ENCODE peak calls at places on chromosomes 7 and 10, in seven cellular contexts. T is SK-N-SH, D is GM12892, C is H1, U is K562, Y is HepG2, B is GM12878. J is an unnamed sample.

GRCh38 chr10:50613726-50614443 is 9.9 kb downstream of the SGMS1 start:
- DNase-seq in T (no peak), D (no peak), C (no peak), U (no peak), Y (no peak), B (no peak), J (no peak)

GRCh38 chr7:134712196-134712595 is 65.5 kb downstream of the BPGM start:
- DNase-seq in T (no peak), D (no peak), C (no peak), U (no peak), Y (no peak), B (no peak), J (no peak)

GRCh38 chr7:151822541-151823181 is 54.3 kb downstream of the PRKAG2 start:
- DNase-seq in T (no peak), D (no peak), C (no peak), U (no peak), Y (no peak), B (no peak), J (no peak)

GRCh38 chr7:106542550-106543220 is 118.3 kb downstream of the CCDC71L start:
- DNase-seq in T (peak), D (peak), C (no peak), U (peak), Y (peak), B (peak), J (peak)

GRCh38 chr7:15685358-15686181 is 913 bp downstream of the MEOX2 start:
- DNase-seq in T (peak), D (no peak), C (peak), U (no peak), Y (no peak), B (no peak), J (no peak)

GRCh38 chr7:130926021-130926691 is 192.1 kb upstream of the KLF14 start:
- DNase-seq in T (no peak), D (no peak), C (no peak), U (no peak), Y (peak), B (no peak), J (no peak)

GRCh38 chr7:64876792-64877713 is 26.0 kb upstream of the ZNF273 start:
- DNase-seq in T (peak), D (peak), C (peak), U (no peak), Y (no peak), B (no peak), J (no peak)

GRCh38 chr7:157821959-157822687 is 485.3 kb downstream of the DNAJB6 start:
- DNase-seq in T (no peak), D (no peak), C (no peak), U (no peak), Y (no peak), B (no peak), J (no peak)

GRCh38 chr10:70835895-70836294 is 20.1 kb downstream of the SGPL1 start:
- DNase-seq in T (no peak), D (no peak), C (no peak), U (no peak), Y (peak), B (no peak), J (no peak)

GRCh38 chr7:4200546-4201094 is 481.5 kb upstream of the FOXK1 start:
- DNase-seq in T (no peak), D (no peak), C (no peak), U (no peak), Y (no peak), B (no peak), J (no peak)

GRCh38 chr10:105682911-105683310 is 1041.8 kb downstream of the SORCS3 start:
- DNase-seq in T (no peak), D (no peak), C (no peak), U (no peak), Y (no peak), B (no peak), J (no peak)

GRCh38 chr10:24920907-24921881 is 31.2 kb downstream of the PRTFDC1 start:
- DNase-seq in T (peak), D (no peak), C (no peak), U (peak), Y (no peak), B (peak), J (no peak)

GRCh38 chr10:112981553-112981952 is 31.5 kb downstream of the TCF7L2 start:
- DNase-seq in T (peak), D (no peak), C (no peak), U (no peak), Y (no peak), B (peak), J (peak)

GRCh38 chr10:69383485-69384089 is 33.1 kb downstream of the TACR2 start:
- DNase-seq in T (no peak), D (no peak), C (no peak), U (no peak), Y (peak), B (no peak), J (no peak)

GRCh38 chr10:12605580-12606405 is 256.4 kb downstream of the CAMK1D start:
- DNase-seq in T (no peak), D (peak), C (no peak), U (no peak), Y (peak), B (no peak), J (peak)

GRCh38 chr10:122388287-122388997 is 13.9 kb downstream of the PLEKHA1 start:
- DNase-seq in T (no peak), D (no peak), C (no peak), U (no peak), Y (no peak), B (no peak), J (no peak)

GRCh38 chr10:44993226-44993921 is 7.3 kb upstream of the ZNF22 start:
- DNase-seq in T (no peak), D (no peak), C (no peak), U (no peak), Y (no peak), B (no peak), J (no peak)

GRCh38 chr10:119049361-119049760 is 19.8 kb downstream of the NANOS1 start:
- DNase-seq in T (no peak), D (no peak), C (no peak), U (no peak), Y (no peak), B (no peak), J (no peak)

GRCh38 chr10:70328018-70328417 is 44.2 kb upstream of the NPFFR1 start:
- DNase-seq in T (no peak), D (no peak), C (no peak), U (no peak), Y (no peak), B (no peak), J (no peak)

GRCh38 chr7:28980504-28981281 is 22.6 kb upstream of the TRIL start:
- DNase-seq in T (no peak), D (no peak), C (no peak), U (no peak), Y (no peak), B (no peak), J (no peak)

GRCh38 chr7:48938539-48938938 is 14.2 kb downstream of the CDC14C start:
- DNase-seq in T (no peak), D (no peak), C (no peak), U (no peak), Y (no peak), B (no peak), J (no peak)

GRCh38 chr7:135195968-135196629 is 15.2 kb downstream of the WDR91 start:
- DNase-seq in T (no peak), D (no peak), C (no peak), U (no peak), Y (no peak), B (no peak), J (no peak)

GRCh38 chr10:10821926-10822325 is 195.7 kb upstream of the CELF2 start:
- DNase-seq in T (no peak), D (no peak), C (no peak), U (no peak), Y (no peak), B (no peak), J (no peak)

GRCh38 chr10:25294032-25294926 is 119.5 kb downstream of the GPR158 start:
- DNase-seq in T (no peak), D (no peak), C (no peak), U (no peak), Y (peak), B (no peak), J (no peak)

GRCh38 chr7:144132262-144132661 is 9.3 kb downstream of the OR2A14 start:
- DNase-seq in T (no peak), D (no peak), C (no peak), U (no peak), Y (no peak), B (no peak), J (no peak)

GRCh38 chr7:151060416-151061234 is 1.2 kb downstream of the SLC4A2 start:
- DNase-seq in T (peak), D (no peak), C (no peak), U (no peak), Y (peak), B (no peak), J (no peak)

GRCh38 chr7:70392282-70392681 is 739.7 kb upstream of the GALNT17 start:
- DNase-seq in T (no peak), D (no peak), C (no peak), U (no peak), Y (no peak), B (no peak), J (no peak)

GRCh38 chr7:55570218-55570873 is 2.0 kb downstream of the VOPP1 start:
- DNase-seq in T (no peak), D (no peak), C (no peak), U (no peak), Y (no peak), B (no peak), J (no peak)

GRCh38 chr10:130741901-130742625 is 569.5 kb downstream of the TCERG1L start:
- DNase-seq in T (no peak), D (no peak), C (no peak), U (no peak), Y (no peak), B (no peak), J (no peak)

GRCh38 chr7:54987772-54988171 is 31.0 kb upstream of the EGFR start:
- DNase-seq in T (no peak), D (no peak), C (no peak), U (no peak), Y (peak), B (no peak), J (no peak)

GRCh38 chr7:2431260-2431867 is 28.0 kb downstream of the CHST12 start:
- DNase-seq in T (peak), D (no peak), C (peak), U (peak), Y (peak), B (no peak), J (no peak)

GRCh38 chr7:132569884-132570614 is 6.2 kb downstream of the PLXNA4 start:
- DNase-seq in T (no peak), D (no peak), C (no peak), U (no peak), Y (no peak), B (no peak), J (no peak)

GRCh38 chr10:19651549-19651948 is 164.7 kb upstream of the PLXDC2 start:
- DNase-seq in T (no peak), D (no peak), C (no peak), U (no peak), Y (no peak), B (no peak), J (no peak)

GRCh38 chr10:79066460-79067240 is 2.1 kb upstream of the ZMIZ1 start:
- DNase-seq in T (peak), D (peak), C (no peak), U (peak), Y (peak), B (no peak), J (no peak)

GRCh38 chr7:142880886-142881505 is 4.5 kb downstream of the TRPV6 start:
- DNase-seq in T (peak), D (no peak), C (peak), U (peak), Y (peak), B (no peak), J (peak)

GRCh38 chr7:2634265-2635145 is 2.7 kb downstream of the TTYH3 start:
- DNase-seq in T (no peak), D (no peak), C (no peak), U (no peak), Y (no peak), B (no peak), J (no peak)

GRCh38 chr7:150362989-150363769 is 5.4 kb upstream of the REPIN1 start:
- DNase-seq in T (no peak), D (no peak), C (no peak), U (peak), Y (no peak), B (no peak), J (no peak)

GRCh38 chr7:130632111-130632510 is 36.4 kb downstream of the COPG2 start:
- DNase-seq in T (no peak), D (no peak), C (no peak), U (no peak), Y (peak), B (no peak), J (no peak)

GRCh38 chr10:101441539-101442455 is 87.8 kb downstream of the BTRC start:
- DNase-seq in T (peak), D (peak), C (no peak), U (peak), Y (peak), B (no peak), J (peak)

GRCh38 chr10:26887611-26888215 is 27.0 kb upstream of the ABI1 start:
- DNase-seq in T (no peak), D (no peak), C (no peak), U (no peak), Y (no peak), B (no peak), J (no peak)

GRCh38 chr10:26890956-26891355 is 30.2 kb upstream of the ABI1 start:
- DNase-seq in T (peak), D (no peak), C (peak), U (peak), Y (peak), B (no peak), J (peak)
- TF ChIP-seq TAF1 in T (no peak), D (no peak), C (no peak), U (no peak), Y (no peak), B (no peak), J (no peak)

GRCh38 chr10:76085773-76086570 is 654.5 kb downstream of the LRMDA start:
- DNase-seq in T (no peak), D (no peak), C (no peak), U (no peak), Y (no peak), B (no peak), J (no peak)
- TF ChIP-seq POLR2AphosphoS5 in T (no peak), D (no peak), C (no peak), U (no peak), Y (no peak), B (no peak), J (no peak)

GRCh38 chr7:140260767-140261486 is 84.1 kb upstream of the KDM7A start:
- DNase-seq in T (no peak), D (no peak), C (no peak), U (no peak), Y (no peak), B (no peak), J (no peak)
- TF ChIP-seq TAF1 in T (no peak), D (no peak), C (no peak), U (no peak), Y (no peak), B (no peak), J (no peak)

GRCh38 chr7:981793-982510 is 1.0 kb upstream of the CYP2W1 start:
- DNase-seq in T (no peak), D (no peak), C (no peak), U (no peak), Y (no peak), B (no peak), J (no peak)
- TF ChIP-seq POLR2AphosphoS5 in T (no peak), D (no peak), C (no peak), U (no peak), Y (no peak), B (no peak), J (no peak)

GRCh38 chr10:115947104-115947503 is 325.9 kb downstream of the GFRA1 start:
- DNase-seq in T (no peak), D (no peak), C (no peak), U (no peak), Y (no peak), B (no peak), J (no peak)
- TF ChIP-seq TAF1 in T (no peak), D (no peak), C (no peak), U (no peak), Y (no peak), B (no peak), J (no peak)

DNA sequence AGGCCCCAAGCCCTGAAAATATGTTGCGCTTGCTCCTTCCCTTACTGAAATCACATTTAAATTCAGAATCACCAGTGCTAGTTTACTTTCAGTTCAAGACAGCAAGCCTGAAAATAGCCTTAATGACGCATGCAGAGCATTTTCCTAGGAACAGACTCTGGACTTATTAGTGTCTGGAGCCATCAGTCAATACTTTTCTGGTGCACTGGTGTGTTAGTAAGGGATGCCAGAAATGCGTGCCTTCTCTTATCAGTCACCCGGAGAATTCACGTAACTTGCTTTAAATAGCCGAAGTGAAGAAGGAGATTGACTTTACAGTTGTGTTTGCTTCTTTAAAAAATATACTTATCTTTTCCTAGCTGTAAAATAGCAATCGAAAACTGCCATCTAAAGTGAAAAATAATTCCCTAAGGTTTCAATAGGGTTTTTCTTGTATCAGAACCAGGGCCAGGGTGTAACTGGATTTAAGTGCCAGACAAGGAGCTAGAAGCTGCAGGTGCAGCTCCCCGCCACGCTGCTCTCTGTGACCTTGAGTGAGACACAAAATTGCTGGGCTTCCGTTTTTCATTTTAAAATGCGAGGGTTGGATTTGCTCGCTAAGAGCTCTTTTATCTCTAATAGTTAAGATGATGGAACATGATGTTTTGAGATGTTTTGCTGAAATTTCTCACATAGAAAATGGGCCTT is 177.8 kb downstream of the NSUN6 start:
- DNase-seq in T (no peak), D (no peak), C (no peak), U (no peak), Y (no peak), B (no peak), J (no peak)
- TF ChIP-seq POLR2AphosphoS5 in T (no peak), D (no peak), C (no peak), U (no peak), Y (no peak), B (no peak), J (no peak)

GRCh38 chr7:90948085-90948484 is 316.1 kb upstream of the FZD1 start:
- DNase-seq in T (no peak), D (no peak), C (no peak), U (no peak), Y (no peak), B (no peak), J (no peak)

GRCh38 chr7:90946711-90947501 is 317.3 kb upstream of the FZD1 start:
- DNase-seq in T (no peak), D (no peak), C (no peak), U (no peak), Y (no peak), B (no peak), J (no peak)

GRCh38 chr7:90944021-90944420 is 320.2 kb upstream of the FZD1 start:
- DNase-seq in T (no peak), D (no peak), C (no peak), U (no peak), Y (no peak), B (no peak), J (no peak)

DNA sequence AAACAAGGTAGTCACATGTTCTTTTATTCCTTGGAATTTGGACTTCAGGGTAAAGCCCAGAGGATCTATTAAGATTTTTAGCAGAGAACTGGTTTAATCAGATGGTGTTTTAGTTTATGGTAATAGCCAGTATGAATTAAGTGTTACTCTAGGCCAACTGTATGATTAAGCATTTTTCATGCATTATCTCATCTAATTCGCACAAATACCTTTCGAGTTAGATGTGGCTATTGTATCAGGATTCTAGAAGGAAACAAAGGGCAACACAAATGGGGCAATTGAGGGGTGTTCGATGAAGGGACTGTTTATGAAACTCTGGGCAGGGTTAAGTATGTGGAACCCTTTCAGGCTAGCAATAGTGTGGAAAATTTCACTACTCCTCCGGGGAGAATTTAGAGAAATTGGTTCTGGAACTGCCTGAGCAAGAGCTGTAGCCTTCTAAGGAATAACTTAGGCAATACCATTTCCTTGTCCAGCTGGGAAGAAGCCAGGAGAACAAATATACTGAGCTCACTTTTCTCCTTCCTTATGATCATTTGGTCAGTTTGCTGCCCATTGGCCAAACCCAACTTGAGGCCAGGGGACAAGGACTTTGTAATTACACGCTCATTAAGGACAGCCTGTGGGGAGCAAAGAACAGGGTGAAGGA is 319.0 kb upstream of the FZD1 start:
- DNase-seq in T (no peak), D (no peak), C (no peak), U (no peak), Y (no peak), B (no peak), J (no peak)
- TF ChIP-seq TAF1 in T (no peak), D (no peak), C (no peak), U (no peak), Y (no peak), B (no peak), J (no peak)

GRCh38 chr10:99612167-99612831 is 7.9 kb downstream of the SLC25A28 start:
- DNase-seq in T (peak), D (peak), C (no peak), U (peak), Y (peak), B (no peak), J (peak)
- TF ChIP-seq POLR2AphosphoS5 in T (no peak), D (peak), C (no peak), U (no peak), Y (no peak), B (no peak), J (no peak)

GRCh38 chr10:125085281-125085680 is 75.1 kb downstream of the CTBP2 start:
- DNase-seq in T (no peak), D (no peak), C (no peak), U (no peak), Y (no peak), B (no peak), J (no peak)

GRCh38 chr10:125084191-125085186 is 75.9 kb downstream of the CTBP2 start:
- DNase-seq in T (peak), D (no peak), C (no peak), U (no peak), Y (peak), B (no peak), J (no peak)

GRCh38 chr10:125082881-125083575 is 77.3 kb downstream of the CTBP2 start:
- DNase-seq in T (no peak), D (no peak), C (no peak), U (no peak), Y (no peak), B (no peak), J (no peak)

GRCh38 chr10:125081931-125082330 is 78.4 kb downstream of the CTBP2 start:
- DNase-seq in T (no peak), D (no peak), C (no peak), U (no peak), Y (no peak), B (no peak), J (no peak)

DNA sequence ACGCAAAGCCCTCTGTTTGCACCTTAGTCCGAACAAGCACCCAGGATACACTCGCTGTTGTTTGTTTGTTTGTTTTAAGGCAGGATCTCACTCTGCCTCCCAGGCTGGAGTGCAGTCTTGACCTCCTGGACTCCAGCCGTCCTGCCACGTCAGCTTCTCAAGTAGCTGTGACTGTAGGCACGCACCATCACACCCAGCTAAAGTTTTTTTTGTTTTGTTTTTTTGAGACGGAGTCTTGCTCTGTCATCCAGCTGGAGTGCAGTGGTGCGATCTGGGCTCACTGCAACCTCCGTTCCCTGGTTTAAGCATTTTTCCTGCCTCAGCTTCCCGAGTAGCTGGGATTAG is 76.8 kb downstream of the CTBP2 start:
- DNase-seq in T (no peak), D (no peak), C (no peak), U (no peak), Y (no peak), B (no peak), J (no peak)
- TF ChIP-seq TAF1 in T (no peak), D (no peak), C (no peak), U (no peak), Y (no peak), B (no peak), J (no peak)